ENCODE peak calls at places on chromosomes 1 and 21, in four cellular contexts. E, L, T and B are unnamed samples.

GRCh38 chr21:32256873-32257620 is 21.8 kb downstream of the MIS18A start:
- DNase-seq in E (peak), L (peak), T (no peak), B (peak)

GRCh38 chr1:182051938-182052337 is 9.6 kb downstream of the ZNF648 start:
- DNase-seq in T (no peak), E (no peak), L (no peak), B (no peak)

GRCh38 chr1:244863491-244864252 is 671 bp downstream of the HNRNPU start:
- DNase-seq in L (no peak), T (no peak), E (peak), B (no peak)

GRCh38 chr1:178393370-178393769 is 103.4 kb downstream of the CLEC20A start:
- DNase-seq in T (no peak), E (no peak), L (no peak), B (no peak)

GRCh38 chr1:156126701-156127534 is 12.4 kb downstream of the LMNA start:
- DNase-seq in E (no peak), T (no peak), L (peak), B (no peak)

GRCh38 chr1:164163291-164163845 is 395.6 kb upstream of the PBX1 start:
- DNase-seq in E (no peak), L (no peak), T (no peak), B (no peak)

GRCh38 chr21:40373760-40374159 is 473.2 kb downstream of the DSCAM start:
- DNase-seq in L (peak), T (no peak), E (no peak), B (no peak)

GRCh38 chr1:214187152-214187900 is 93.6 kb upstream of the SMYD2 start:
- DNase-seq in L (peak), T (peak), E (no peak), B (peak)

GRCh38 chr1:88302843-88303486 is 381.1 kb upstream of the PKN2 start:
- DNase-seq in T (no peak), E (no peak), L (peak), B (peak)

GRCh38 chr1:41478118-41478748 is 6.2 kb downstream of the EDN2 start:
- DNase-seq in T (no peak), L (no peak), E (no peak), B (no peak)

GRCh38 chr1:216221260-216221700 is 202.0 kb downstream of the USH2A start:
- DNase-seq in E (peak), L (peak), T (peak), B (peak)

GRCh38 chr1:113963281-113963906 is 15.9 kb upstream of the OLFML3 start:
- DNase-seq in E (no peak), L (no peak), T (no peak), B (no peak)

GRCh38 chr1:244159646-244160045 is 108.6 kb downstream of the ZBTB18 start:
- DNase-seq in T (no peak), L (no peak), E (no peak), B (no peak)

GRCh38 chr1:94701796-94702439 is 118.2 kb upstream of the SLC44A3 start:
- DNase-seq in L (no peak), E (no peak), T (no peak), B (no peak)

GRCh38 chr1:53348491-53349368 is 20.9 kb upstream of the LRP8 start:
- DNase-seq in E (no peak), T (no peak), L (no peak), B (no peak)

GRCh38 chr1:10271090-10271489 is 60.7 kb downstream of the KIF1B start:
- DNase-seq in E (no peak), L (no peak), T (no peak), B (no peak)

GRCh38 chr1:215475719-215476525 is 91.2 kb upstream of the KCTD3 start:
- DNase-seq in T (no peak), L (peak), E (no peak), B (no peak)

GRCh38 chr1:85313888-85314696 is 37.7 kb upstream of the BCL10 start:
- DNase-seq in L (peak), E (peak), T (no peak), B (no peak)

GRCh38 chr1:115105836-115106235 is 16.5 kb upstream of the TSPAN2 start:
- DNase-seq in E (no peak), T (no peak), L (no peak), B (no peak)

GRCh38 chr1:184296466-184297243 is 90.2 kb upstream of the C1orf21 start:
- DNase-seq in L (peak), E (peak), T (no peak), B (no peak)

GRCh38 chr1:76891931-76892330 is 24.7 kb downstream of the ST6GALNAC5 start:
- DNase-seq in E (no peak), T (no peak), L (peak), B (no peak)

GRCh38 chr1:82065917-82066316 is 265.2 kb downstream of the ADGRL2 start:
- DNase-seq in E (no peak), L (no peak), T (no peak), B (no peak)

GRCh38 chr1:164914208-164914607 is 355.2 kb downstream of the PBX1 start:
- DNase-seq in L (peak), E (no peak), T (no peak), B (no peak)

GRCh38 chr1:56452027-56453011 is 127.0 kb downstream of the PLPP3 start:
- DNase-seq in E (peak), L (no peak), T (no peak), B (no peak)

GRCh38 chr1:33099290-33100118 is 18.6 kb downstream of the AZIN2 start:
- DNase-seq in E (peak), T (peak), L (peak), B (no peak)

GRCh38 chr1:217889401-217889800 is 258.3 kb downstream of the SPATA17 start:
- DNase-seq in L (no peak), T (peak), E (no peak), B (peak)

GRCh38 chr1:160204526-160205241 is 500 bp upstream of the PEA15 start:
- DNase-seq in L (no peak), T (no peak), E (no peak), B (no peak)

GRCh38 chr1:217892750-217893149 is 261.6 kb downstream of the SPATA17 start:
- DNase-seq in T (no peak), L (peak), E (no peak), B (no peak)

GRCh38 chr1:205935869-205936268 is 7.4 kb downstream of the SLC26A9 start:
- DNase-seq in L (no peak), T (no peak), E (no peak), B (no peak)

GRCh38 chr21:31731112-31731801 is 661 bp downstream of the SCAF4 start:
- DNase-seq in E (peak), L (peak), T (peak), B (peak)

GRCh38 chr1:15100369-15101111 is 53.0 kb upstream of the TMEM51 start:
- DNase-seq in L (peak), T (peak), E (no peak), B (peak)

GRCh38 chr1:40841602-40842001 is 20.6 kb downstream of the CITED4 start:
- DNase-seq in L (no peak), T (no peak), E (no peak), B (no peak)

DNA sequence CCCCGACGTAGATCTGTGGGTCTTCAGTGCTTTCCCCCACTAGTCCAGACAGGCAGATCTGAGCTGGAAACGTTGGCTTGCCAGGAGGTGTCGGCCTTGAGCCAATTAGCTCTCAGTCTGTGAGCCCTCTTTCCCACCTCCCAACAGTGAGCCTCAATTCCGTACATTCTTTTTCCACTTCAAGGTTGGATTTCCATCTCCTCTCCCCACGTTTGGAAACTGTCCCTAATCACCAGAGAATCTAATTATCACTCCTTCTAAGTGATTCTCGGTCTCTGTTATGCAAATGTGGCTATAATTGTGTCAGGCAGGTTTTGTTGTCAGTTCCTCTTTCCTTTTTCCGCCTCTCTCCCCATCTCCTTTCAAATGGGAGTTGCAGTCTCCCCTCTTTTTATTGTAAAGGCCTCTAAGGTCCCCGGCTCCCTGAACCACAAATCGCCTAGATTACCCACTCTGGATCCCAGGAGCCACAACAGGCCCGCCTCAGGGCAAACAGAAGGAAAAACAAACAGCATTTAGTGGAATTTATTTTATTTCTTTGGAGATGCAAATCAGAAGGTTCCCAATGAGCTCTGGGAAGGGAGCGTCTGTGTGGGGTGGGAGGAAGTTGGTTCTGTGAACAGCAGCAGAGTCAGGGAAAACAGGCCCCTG is 29.4 kb upstream of the LRRN2 start:
- DNase-seq in E (no peak), L (no peak), T (peak), B (peak)
- TF ChIP-seq CTCF in E (no peak), L (no peak), T (no peak), B (no peak)

GRCh38 chr1:52112489-52112888 is 29.4 kb upstream of the ZFYVE9 start:
- DNase-seq in E (no peak), L (no peak), T (no peak), B (no peak)
- TF ChIP-seq CTCF in E (no peak), L (no peak), T (no peak), B (no peak)

GRCh38 chr1:221274373-221274772 is 395.1 kb downstream of the HLX start:
- DNase-seq in L (no peak), E (no peak), T (no peak), B (peak)

GRCh38 chr1:221276911-221277310 is 397.7 kb downstream of the HLX start:
- DNase-seq in T (no peak), E (no peak), L (peak), B (no peak)

GRCh38 chr1:221268295-221268694 is 389.1 kb downstream of the HLX start:
- DNase-seq in T (no peak), E (no peak), L (peak), B (no peak)

GRCh38 chr1:221271696-221272095 is 392.5 kb downstream of the HLX start:
- DNase-seq in T (no peak), L (no peak), E (no peak), B (no peak)

GRCh38 chr1:221272940-221273339 is 393.7 kb downstream of the HLX start:
- DNase-seq in L (no peak), E (no peak), T (no peak), B (no peak)
- TF ChIP-seq CTCF in L (peak), E (no peak), T (no peak), B (no peak)

GRCh38 chr1:193338194-193338593 is 151.8 kb upstream of the B3GALT2 start:
- DNase-seq in T (no peak), E (no peak), L (peak), B (no peak)
- TF ChIP-seq CTCF in T (no peak), E (no peak), L (no peak), B (no peak)